ENCODE peak calls at places on chromosome 19, in ten cellular contexts. Y is adipocyte, M is uterus, B is pancreas, R is heart right ventricle, U is ovary, W is SK-N-SH, J is body of pancreas, F is ascending aorta, Q is stomach. S is an unnamed sample.

GRCh38 chr19:57816652-57817051 is 1.9 kb upstream of the ZNF552 start:
- DNase-seq in Y (no peak), M (no peak), B (no peak), R (no peak), U (no peak), W (no peak), J (peak; percentile 29), F (no peak), Q (no peak), S (no peak)

GRCh38 chr19:54727562-54727961 is 3.3 kb downstream of the KIR3DL3 start:
- DNase-seq in Y (no peak), M (no peak), B (no peak), R (no peak), U (no peak), W (no peak), J (no peak), F (no peak), Q (no peak), S (no peak)

GRCh38 chr19:49084206-49085019 is 838 bp upstream of the SNRNP70 start:
- DNase-seq in Y (no peak), M (no peak), B (no peak), R (no peak), U (peak; percentile 21), W (no peak), J (peak; percentile 57), F (no peak), Q (no peak), S (no peak)

GRCh38 chr19:17972230-17972629 is 5.3 kb downstream of the KCNN1 start:
- DNase-seq in Y (no peak), M (no peak), B (no peak), R (no peak), U (no peak), W (no peak), J (no peak), F (no peak), Q (no peak), S (no peak)

GRCh38 chr19:4518345-4519171 is at the start of gene PLIN4:
- DNase-seq in Y (peak; percentile 12), M (peak; percentile 89), B (peak; percentile 71), R (peak; percentile 83), U (peak; percentile 94), W (no peak), J (peak; percentile 76), F (no peak), Q (peak; percentile 89), S (peak; percentile 85)

GRCh38 chr19:50896591-50897190 is 14.5 kb downstream of the KLK4 start:
- DNase-seq in Y (no peak), M (no peak), B (no peak), R (no peak), U (no peak), W (no peak), J (peak; percentile 9), F (no peak), Q (no peak), S (peak; percentile 51)

GRCh38 chr19:18501832-18502231 is 20.0 kb downstream of the ELL start:
- DNase-seq in Y (no peak), M (no peak), B (no peak), R (peak; percentile 55), U (no peak), W (no peak), J (peak; percentile 65), F (no peak), Q (peak; percentile 74), S (no peak)

GRCh38 chr19:54439174-54439851 is 9.7 kb upstream of the LENG8 start:
- DNase-seq in Y (peak; percentile 34), M (no peak), B (peak; percentile 82), R (no peak), U (no peak), W (peak; percentile 63), J (peak; percentile 98), F (no peak), Q (peak; percentile 39), S (peak; percentile 69)

GRCh38 chr19:52935434-52935833 is 12.2 kb upstream of the ZNF888 start:
- DNase-seq in Y (no peak), M (no peak), B (no peak), R (no peak), U (no peak), W (no peak), J (no peak), F (no peak), Q (peak; percentile 53), S (no peak)

GRCh38 chr19:29495091-29495490 is 30.7 kb upstream of the VSTM2B start:
- DNase-seq in Y (no peak), M (no peak), B (peak; percentile 21), R (no peak), U (no peak), W (no peak), J (no peak), F (no peak), Q (no peak), S (no peak)

GRCh38 chr19:10321417-10321797 is 5.6 kb upstream of the FDX2 start:
- DNase-seq in Y (no peak), M (no peak), B (no peak), R (no peak), U (no peak), W (peak; percentile 22), J (no peak), F (no peak), Q (no peak), S (no peak)
- H3K36me3 ChIP-seq in Y (peaks cover 70% of the 10 kb centered on the region), M (no peaks in the 10 kb centered on the region), B (peaks cover 10% of the 10 kb centered on the region), R (peaks cover 100% of the 10 kb centered on the region), U (no peaks in the 10 kb centered on the region), W (peaks cover 44% of the 10 kb centered on the region), J (peaks cover 22% of the 10 kb centered on the region), F (peaks cover 87% of the 10 kb centered on the region), Q (peaks cover 79% of the 10 kb centered on the region), S (peaks cover 89% of the 10 kb centered on the region)

GRCh38 chr19:35890113-35890650 is 10.2 kb downstream of the NFKBID start:
- DNase-seq in Y (no peak), M (no peak), B (no peak), R (no peak), U (no peak), W (no peak), J (no peak), F (no peak), Q (no peak), S (no peak)
- H3K36me3 ChIP-seq in Y (peaks cover 47% of the 10 kb centered on the region), M (no peaks in the 10 kb centered on the region), B (peaks cover 10% of the 10 kb centered on the region), R (peaks cover 81% of the 10 kb centered on the region), U (no peaks in the 10 kb centered on the region), W (peaks cover 8% of the 10 kb centered on the region), J (peaks cover 4% of the 10 kb centered on the region), F (peaks cover 36% of the 10 kb centered on the region), Q (peaks cover 36% of the 10 kb centered on the region), S (peaks cover 67% of the 10 kb centered on the region)

GRCh38 chr19:36572593-36573019 is 486 bp downstream of the ZNF529 start:
- DNase-seq in Y (no peak), M (no peak), B (no peak), R (no peak), U (no peak), W (no peak), J (no peak), F (no peak), Q (no peak), S (no peak)

GRCh38 chr19:36573020-36573947 is at the start of gene ZNF529:
- DNase-seq in Y (peak; percentile 94), M (peak; percentile 82), B (peak; percentile 87), R (peak; percentile 91), U (peak; percentile 79), W (peak; percentile 94), J (peak; percentile 91), F (peak; percentile 66), Q (peak; percentile 90), S (peak; percentile 91)

GRCh38 chr19:36574762-36575161 is 1.7 kb upstream of the ZNF529 start:
- DNase-seq in Y (no peak), M (no peak), B (no peak), R (no peak), U (no peak), W (no peak), J (no peak), F (no peak), Q (no peak), S (no peak)

GRCh38 chr19:36577271-36577996 is 4.3 kb upstream of the ZNF529 start:
- DNase-seq in Y (no peak), M (no peak), B (no peak), R (no peak), U (no peak), W (no peak), J (no peak), F (no peak), Q (no peak), S (no peak)

DNA sequence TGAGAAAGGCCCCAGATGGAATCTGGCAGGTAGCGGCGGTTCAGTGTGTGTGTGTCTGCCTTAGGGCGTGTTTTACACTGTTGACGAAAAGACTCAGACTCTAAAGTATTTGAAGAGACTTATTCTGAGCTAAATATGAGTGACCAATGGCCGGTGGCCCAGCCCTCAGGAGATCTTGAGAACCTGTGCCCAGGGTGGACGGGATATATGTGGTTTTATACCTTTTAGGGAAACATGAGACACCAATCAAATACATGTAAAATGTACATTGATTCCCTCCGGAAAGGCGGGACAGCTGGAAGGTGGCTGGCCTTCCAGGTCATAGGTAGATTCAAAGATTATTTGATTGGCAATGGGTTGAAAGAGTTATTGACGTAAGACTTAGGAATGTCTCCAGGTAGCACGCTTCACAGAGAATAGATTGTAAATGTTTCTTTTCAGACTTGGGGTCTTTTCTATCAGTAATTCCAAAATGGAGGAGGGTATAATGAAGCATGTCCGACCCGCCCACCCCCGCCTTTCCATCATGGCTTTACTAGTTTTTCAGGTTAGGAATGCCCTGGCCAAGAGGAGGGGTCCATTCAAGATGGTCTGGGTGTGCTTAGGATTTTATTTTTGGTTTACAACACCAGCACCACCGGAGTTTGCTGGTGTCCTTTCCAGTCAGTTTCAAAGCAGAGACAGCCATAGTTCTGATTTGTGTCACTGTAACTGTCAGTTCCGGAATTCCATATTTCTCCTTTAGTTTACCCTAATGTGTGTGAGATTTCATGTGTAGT is 1.0 kb upstream of the ZNF529 start:
- DNase-seq in Y (peak; percentile 57), M (no peak), B (no peak), R (no peak), U (no peak), W (no peak), J (peak; percentile 51), F (no peak), Q (peak; percentile 26), S (no peak)
- H3K36me3 ChIP-seq in Y (peaks cover 39% of the 10 kb centered on the region), M (no peaks in the 10 kb centered on the region), B (peaks cover 3% of the 10 kb centered on the region), R (peaks cover 44% of the 10 kb centered on the region), U (no peaks in the 10 kb centered on the region), W (peaks cover 8% of the 10 kb centered on the region), J (peaks cover 7% of the 10 kb centered on the region), F (peaks cover 27% of the 10 kb centered on the region), Q (peaks cover 18% of the 10 kb centered on the region), S (peaks cover 39% of the 10 kb centered on the region)

GRCh38 chr19:42228640-42229039 is 8.5 kb downstream of the ZNF526 start:
- DNase-seq in Y (no peak), M (no peak), B (no peak), R (no peak), U (no peak), W (no peak), J (no peak), F (no peak), Q (no peak), S (peak; percentile 79)

GRCh38 chr19:42229263-42229854 is 9.2 kb downstream of the ZNF526 start:
- DNase-seq in Y (no peak), M (no peak), B (no peak), R (no peak), U (no peak), W (no peak), J (no peak), F (no peak), Q (no peak), S (no peak)

GRCh38 chr19:42225718-42226292 is 5.7 kb downstream of the ZNF526 start:
- DNase-seq in Y (no peak), M (no peak), B (no peak), R (no peak), U (no peak), W (no peak), J (no peak), F (no peak), Q (no peak), S (no peak)

GRCh38 chr19:42226886-42227285 is 6.8 kb downstream of the ZNF526 start:
- DNase-seq in Y (no peak), M (no peak), B (no peak), R (no peak), U (no peak), W (no peak), J (no peak), F (no peak), Q (no peak), S (no peak)

GRCh38 chr19:42224940-42225717 is 5.0 kb downstream of the ZNF526 start:
- DNase-seq in Y (no peak), M (no peak), B (no peak), R (no peak), U (no peak), W (no peak), J (no peak), F (no peak), Q (no peak), S (no peak)
- H3K36me3 ChIP-seq in Y (peaks cover 50% of the 10 kb centered on the region), M (no peaks in the 10 kb centered on the region), B (peaks cover 22% of the 10 kb centered on the region), R (peaks cover 70% of the 10 kb centered on the region), U (no peaks in the 10 kb centered on the region), W (peaks cover 46% of the 10 kb centered on the region), J (peaks cover 23% of the 10 kb centered on the region), F (peaks cover 47% of the 10 kb centered on the region), Q (peaks cover 31% of the 10 kb centered on the region), S (peaks cover 39% of the 10 kb centered on the region)